ENCODE peak calls at places on chromosomes 4 and X, in eight cellular contexts. Z is GM12878, C is heart left ventricle, L is A549, R is IMR-90, Q is stomach, K is Peyer's patch, B is testis. U is an unnamed sample.

GRCh38 chrX:19388064-19388679 is 44.4 kb downstream of the PDHA1 start:
- DNase-seq in K (no peak), C (no peak), Q (no peak), R (no peak), Z (no peak), L (no peak), B (no peak), U (no peak)

GRCh38 chr4:147157860-147158701 is 212.4 kb upstream of the TTC29 start:
- DNase-seq in L (peak), R (peak), K (peak), Z (no peak), Q (peak), B (peak), C (peak), U (no peak)

GRCh38 chrX:154473683-154474082 is 5.4 kb downstream of the LAGE3 start:
- DNase-seq in Z (no peak), K (no peak), Q (no peak), B (no peak), L (no peak), R (no peak), C (no peak), U (no peak)

GRCh38 chr4:119587796-119588195 is 40.8 kb downstream of the PDE5A start:
- DNase-seq in K (no peak), C (no peak), B (no peak), Z (no peak), L (no peak), R (peak), Q (no peak), U (no peak)

GRCh38 chrX:151752847-151753246 is 18.3 kb downstream of the CNGA2 start:
- DNase-seq in C (no peak), R (no peak), Z (no peak), L (no peak), K (no peak), Q (no peak), B (no peak), U (no peak)

GRCh38 chr4:152106113-152106763 is 345.4 kb upstream of the GATB start:
- DNase-seq in L (peak), C (peak), R (peak), K (no peak), Z (no peak), Q (peak), B (peak), U (no peak)

GRCh38 chrX:74922922-74923321 is 2.3 kb downstream of the NEXMIF start:
- DNase-seq in L (no peak), B (no peak), K (no peak), Z (peak), Q (no peak), R (no peak), C (no peak), U (no peak)

GRCh38 chr4:152104286-152104685 is 343.5 kb upstream of the GATB start:
- DNase-seq in K (no peak), C (no peak), Q (no peak), B (no peak), R (no peak), Z (no peak), L (no peak), U (no peak)

GRCh38 chr4:177006331-177006730 is 213.6 kb upstream of the VEGFC start:
- DNase-seq in B (no peak), C (no peak), Q (no peak), Z (no peak), R (no peak), L (no peak), K (no peak), U (no peak)

GRCh38 chr4:80646061-80646460 is 310.5 kb downstream of the CFAP299 start:
- DNase-seq in Q (no peak), L (no peak), R (no peak), B (no peak), C (no peak), K (no peak), Z (no peak), U (no peak)

GRCh38 chr4:4871267-4872147 is 12.0 kb downstream of the MSX1 start:
- DNase-seq in C (no peak), Q (no peak), R (no peak), B (no peak), Z (no peak), K (no peak), L (no peak), U (no peak)

GRCh38 chr4:1600811-1601532 is 83.1 kb downstream of the FAM53A start:
- DNase-seq in Q (no peak), L (no peak), Z (no peak), R (no peak), B (no peak), C (no peak), K (no peak), U (no peak)

DNA sequence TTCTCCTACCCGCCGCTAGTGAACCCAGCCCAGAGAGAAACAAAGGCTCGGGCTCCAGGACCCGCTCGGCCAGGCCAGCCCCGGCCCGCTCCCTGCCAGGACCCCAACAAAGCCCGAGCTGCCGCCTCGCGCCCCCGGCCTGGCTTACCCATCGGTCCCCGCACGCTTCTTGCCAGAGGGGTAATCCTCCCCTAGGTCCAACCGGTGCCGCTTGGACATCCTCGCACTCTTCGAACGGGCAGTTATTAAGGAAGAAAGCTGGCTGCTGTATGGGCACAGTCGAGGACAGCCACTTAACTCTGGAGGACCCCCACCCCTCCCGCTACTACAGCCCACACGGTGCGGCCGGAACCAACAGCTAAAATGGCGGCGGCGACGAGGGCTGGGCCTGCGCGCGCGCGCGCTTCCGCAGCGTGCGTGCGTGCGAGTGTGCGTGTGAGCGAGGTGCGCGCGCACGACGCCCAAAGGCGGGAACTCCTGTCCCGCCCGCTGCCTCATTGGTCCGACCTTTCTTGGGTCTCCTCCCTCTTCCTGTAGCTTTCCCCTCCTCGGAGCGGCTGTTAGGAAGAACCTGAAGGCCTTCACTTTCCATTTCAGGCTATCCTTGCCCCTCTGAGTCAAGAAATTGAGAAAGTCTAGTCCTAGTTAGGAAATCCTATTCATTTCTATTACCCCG is at the start of gene DHX15:
- DNase-seq in R (peak), B (peak), L (peak), K (peak), Q (peak), C (peak), Z (peak), U (peak)
- TF ChIP-seq POLR2A in R (peak), B (peak), L (peak), K (no peak), Q (peak), C (no peak), Z (peak), U (peak)

DNA sequence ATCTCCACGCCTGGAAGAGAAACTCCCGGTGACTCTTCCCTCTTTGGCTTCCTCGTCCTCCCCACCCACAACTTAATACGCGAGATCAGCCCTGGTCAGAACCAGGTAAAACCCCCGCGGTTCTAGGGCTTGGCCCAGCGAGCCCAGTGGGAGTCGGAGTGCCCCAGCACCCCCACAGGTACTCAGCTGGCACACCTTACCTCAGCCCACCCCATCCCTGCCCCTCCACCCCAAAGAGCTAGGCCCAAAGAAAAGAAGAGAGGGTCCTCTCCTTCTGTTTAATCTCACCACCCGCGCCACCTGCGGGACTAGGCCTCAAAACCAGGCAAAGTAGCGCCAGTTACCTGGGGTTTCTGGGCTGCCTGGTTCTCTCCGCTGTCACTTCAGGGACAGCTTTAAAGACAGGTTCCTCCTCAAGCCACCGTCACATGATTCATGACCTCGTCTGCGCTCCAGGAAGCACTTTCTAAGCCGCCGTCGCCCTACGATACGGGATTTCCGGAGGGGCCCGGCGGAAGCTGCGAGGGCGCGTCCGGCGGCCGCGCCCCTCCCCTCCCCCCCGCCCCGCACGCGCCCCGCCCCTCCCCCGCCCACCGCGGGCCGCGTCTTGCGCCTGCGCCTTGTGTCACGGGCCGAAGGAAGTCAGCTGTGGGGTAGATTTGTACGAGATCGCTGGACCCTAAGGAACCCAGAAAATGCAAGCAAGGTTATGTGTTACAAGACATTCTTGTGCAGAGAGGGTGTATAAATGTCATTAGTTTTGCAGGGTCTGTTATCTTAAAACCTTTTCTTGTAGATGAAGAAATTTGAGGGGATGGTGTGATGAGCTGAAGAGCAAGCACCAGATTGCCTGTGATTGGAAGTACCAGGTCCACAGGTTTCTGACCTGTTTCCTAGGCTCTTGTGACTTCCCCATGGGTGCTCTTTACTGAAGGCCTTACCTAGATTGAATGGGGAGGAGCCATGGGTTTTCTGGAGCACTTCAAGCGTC is at the start of gene LAMTOR3:
- DNase-seq in Q (peak), R (peak), B (peak), C (peak), L (peak), Z (peak), K (peak), U (peak)
- TF ChIP-seq POLR2A in Q (no peak), R (peak), B (no peak), C (no peak), L (peak), Z (peak), K (peak), U (peak)

GRCh38 chr4:76585897-76586360 is 150.9 kb downstream of the SHROOM3 start:
- DNase-seq in B (peak), L (peak), C (peak), Q (peak), R (no peak), K (peak), Z (no peak), U (no peak)
- TF ChIP-seq POLR2A in B (no peak), L (no peak), C (no peak), Q (peak), R (no peak), K (peak), Z (no peak), U (no peak)

GRCh38 chrX:38212246-38212645 is 8.4 kb downstream of the SRPX start:
- DNase-seq in R (peak), Q (no peak), L (no peak), B (no peak), C (no peak), Z (no peak), K (no peak), U (no peak)
- TF ChIP-seq POLR2A in R (no peak), Q (no peak), L (no peak), B (no peak), C (no peak), Z (no peak), K (no peak), U (no peak)

GRCh38 chr4:6909113-6909969 is at the start of gene TBC1D14:
- DNase-seq in Q (peak), K (peak), Z (no peak), R (peak), L (peak), C (peak), B (peak), U (peak)
- TF ChIP-seq POLR2A in Q (no peak), K (peak), Z (peak), R (peak), L (peak), C (no peak), B (no peak), U (no peak)